ENCODE peak calls at places on chromosome 21, in four cellular contexts. One of them, this sample, is unnamed.

GRCh38 chr21:16579538-16579937 is 849.8 kb downstream of the USP25 start:
- DNase-seq in right lobe of liver: no peak
- DNase-seq in CD8-positive, alpha-beta T cell: no peak
- DNase-seq in AG04450: no peak
- DNase-seq in this sample: no peak

GRCh38 chr21:28729887-28730286 is 262.8 kb downstream of the LTN1 start:
- DNase-seq in right lobe of liver: no peak
- DNase-seq in CD8-positive, alpha-beta T cell: no peak
- DNase-seq in AG04450: no peak
- DNase-seq in this sample: no peak

GRCh38 chr21:35563885-35564451 is 496.4 kb downstream of the SETD4 start:
- DNase-seq in right lobe of liver: no peak
- DNase-seq in CD8-positive, alpha-beta T cell: no peak
- DNase-seq in AG04450: peak
- DNase-seq in this sample: peak

GRCh38 chr21:36035381-36035791 is 24.9 kb downstream of the SETD4 start:
- DNase-seq in right lobe of liver: no peak
- DNase-seq in CD8-positive, alpha-beta T cell: no peak
- DNase-seq in AG04450: no peak
- DNase-seq in this sample: no peak

GRCh38 chr21:19123053-19123452 is 719.5 kb upstream of the TMPRSS15 start:
- DNase-seq in right lobe of liver: no peak
- DNase-seq in CD8-positive, alpha-beta T cell: no peak
- DNase-seq in AG04450: no peak
- DNase-seq in this sample: no peak

GRCh38 chr21:41583274-41583790 is 75.4 kb upstream of the TMPRSS2 start:
- DNase-seq in right lobe of liver: peak
- DNase-seq in CD8-positive, alpha-beta T cell: no peak
- DNase-seq in AG04450: no peak
- DNase-seq in this sample: no peak

GRCh38 chr21:25887166-25887565 is 152.4 kb downstream of the GABPA start:
- DNase-seq in right lobe of liver: no peak
- DNase-seq in CD8-positive, alpha-beta T cell: no peak
- DNase-seq in AG04450: no peak
- DNase-seq in this sample: no peak

GRCh38 chr21:21029159-21029558 is 30.9 kb downstream of the NCAM2 start:
- DNase-seq in right lobe of liver: no peak
- DNase-seq in CD8-positive, alpha-beta T cell: no peak
- DNase-seq in AG04450: no peak
- DNase-seq in this sample: no peak

GRCh38 chr21:36989699-36990507 is 16.6 kb upstream of the RIPPLY3 start:
- DNase-seq in right lobe of liver: peak
- DNase-seq in CD8-positive, alpha-beta T cell: peak
- DNase-seq in AG04450: peak
- DNase-seq in this sample: peak

GRCh38 chr21:34813266-34813886 is 144.6 kb downstream of the CLIC6 start:
- DNase-seq in right lobe of liver: no peak
- DNase-seq in CD8-positive, alpha-beta T cell: no peak
- DNase-seq in AG04450: peak
- DNase-seq in this sample: no peak

GRCh38 chr21:33212159-33212851 is 17.4 kb upstream of the IFNAR2 start:
- DNase-seq in right lobe of liver: no peak
- DNase-seq in CD8-positive, alpha-beta T cell: no peak
- DNase-seq in AG04450: peak
- DNase-seq in this sample: no peak

GRCh38 chr21:27362249-27362648 is 395.4 kb upstream of the ADAMTS5 start:
- DNase-seq in right lobe of liver: no peak
- DNase-seq in CD8-positive, alpha-beta T cell: no peak
- DNase-seq in AG04450: no peak
- DNase-seq in this sample: no peak
- TF ChIP-seq CTCF in right lobe of liver: no peak
- TF ChIP-seq CTCF in CD8-positive, alpha-beta T cell: no peak
- TF ChIP-seq CTCF in AG04450: peak
- TF ChIP-seq CTCF in this sample: no peak

GRCh38 chr21:43808367-43808766 is 19.0 kb downstream of the RRP1 start:
- DNase-seq in right lobe of liver: no peak
- DNase-seq in CD8-positive, alpha-beta T cell: no peak
- DNase-seq in AG04450: no peak
- DNase-seq in this sample: no peak

GRCh38 chr21:43810505-43811261 is 21.3 kb downstream of the RRP1 start:
- DNase-seq in right lobe of liver: peak
- DNase-seq in CD8-positive, alpha-beta T cell: peak
- DNase-seq in AG04450: no peak
- DNase-seq in this sample: peak

GRCh38 chr21:43809346-43809799 is 20.0 kb downstream of the RRP1 start:
- DNase-seq in right lobe of liver: peak
- DNase-seq in CD8-positive, alpha-beta T cell: no peak
- DNase-seq in AG04450: no peak
- DNase-seq in this sample: no peak

GRCh38 chr21:43809853-43810504 is 20.6 kb downstream of the RRP1 start:
- DNase-seq in right lobe of liver: no peak
- DNase-seq in CD8-positive, alpha-beta T cell: no peak
- DNase-seq in AG04450: no peak
- DNase-seq in this sample: no peak

GRCh38 chr21:43808832-43809251 is 19.5 kb downstream of the RRP1 start:
- DNase-seq in right lobe of liver: no peak
- DNase-seq in CD8-positive, alpha-beta T cell: no peak
- DNase-seq in AG04450: no peak
- DNase-seq in this sample: no peak
- H3K27ac ChIP-seq in right lobe of liver: no peak
- H3K27ac ChIP-seq in CD8-positive, alpha-beta T cell: no peak
- H3K27ac ChIP-seq in AG04450: no peak
- H3K27ac ChIP-seq in this sample: no peak

GRCh38 chr21:14071902-14072734 is 138.6 kb downstream of the LIPI start:
- DNase-seq in right lobe of liver: no peak
- DNase-seq in CD8-positive, alpha-beta T cell: no peak
- DNase-seq in AG04450: no peak
- DNase-seq in this sample: no peak
- H3K4me3 ChIP-seq in right lobe of liver: no peak
- H3K4me3 ChIP-seq in CD8-positive, alpha-beta T cell: no peak
- H3K4me3 ChIP-seq in AG04450: no peak
- H3K4me3 ChIP-seq in this sample: no peak

DNA sequence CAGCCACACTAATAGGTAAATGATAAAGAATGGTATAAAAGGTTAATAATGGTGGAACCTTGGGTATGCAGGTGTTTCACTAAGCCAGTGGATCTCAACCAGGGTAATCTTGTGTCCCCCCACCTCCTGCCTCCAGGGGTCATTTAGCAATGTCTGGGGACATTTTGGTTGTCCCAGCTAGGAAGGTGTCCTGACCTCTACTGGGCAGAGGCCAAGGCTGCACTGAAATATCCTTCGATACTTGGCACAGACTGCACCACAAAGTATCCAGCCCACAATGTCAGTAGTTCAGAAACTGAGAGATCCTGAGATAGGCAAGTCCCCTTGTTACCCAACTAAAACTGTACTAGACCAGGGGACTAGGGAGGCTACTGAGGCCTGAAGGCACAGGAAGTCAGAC is 113.6 kb upstream of the TIAM1 start:
- DNase-seq in right lobe of liver: no peak
- DNase-seq in CD8-positive, alpha-beta T cell: no peak
- DNase-seq in AG04450: no peak
- DNase-seq in this sample: no peak
- TF ChIP-seq CTCF in right lobe of liver: no peak
- TF ChIP-seq CTCF in CD8-positive, alpha-beta T cell: no peak
- TF ChIP-seq CTCF in AG04450: no peak
- TF ChIP-seq CTCF in this sample: no peak

GRCh38 chr21:32055305-32055704 is 182.5 kb downstream of the HUNK start:
- DNase-seq in right lobe of liver: no peak
- DNase-seq in CD8-positive, alpha-beta T cell: no peak
- DNase-seq in AG04450: no peak
- DNase-seq in this sample: no peak
- H3K27ac ChIP-seq in right lobe of liver: no peak
- H3K27ac ChIP-seq in CD8-positive, alpha-beta T cell: no peak
- H3K27ac ChIP-seq in AG04450: no peak
- H3K27ac ChIP-seq in this sample: no peak

This sample was measured in psoas muscle.